ENCODE peak calls at places on chromosomes 12 and 14, in eight cellular contexts. U is HCT116, Q is heart left ventricle, R is right lobe of liver, Y is gastrocnemius medialis, F is stomach, X is K562, P is H1. W is an unnamed sample.

GRCh38 chr14:93788557-93789365 is 476 bp upstream of the PRIMA1 start:
- DNase-seq in R (no peak), Q (peak; percentile 43), Y (no peak), U (no peak), X (no peak), F (peak; percentile 58), P (peak; percentile 74), W (no peak)

GRCh38 chr14:77120771-77121743 is 20.5 kb downstream of the ZDHHC22 start:
- DNase-seq in Y (no peak), F (peak; percentile 53), R (peak; percentile 11), U (no peak), P (no peak), Q (no peak), X (no peak), W (no peak)

GRCh38 chr14:101225729-101226152 is 322.2 kb upstream of the RTL1 start:
- DNase-seq in Q (no peak), F (no peak), X (peak; percentile 18), U (no peak), R (no peak), Y (no peak), P (peak; percentile 42), W (no peak)

GRCh38 chr12:169528-170360 is 44.2 kb downstream of the SLC6A12 start:
- DNase-seq in U (no peak), Y (no peak), P (no peak), Q (no peak), R (no peak), F (no peak), X (peak; percentile 28), W (no peak)

GRCh38 chr14:94946244-94946643 is 176.3 kb upstream of the GSC start:
- DNase-seq in P (no peak), U (no peak), X (no peak), Y (no peak), F (no peak), Q (no peak), R (no peak), W (no peak)

GRCh38 chr14:66662374-66662773 is 154.4 kb downstream of the GPHN start:
- DNase-seq in P (no peak), R (no peak), F (no peak), X (no peak), Y (no peak), U (no peak), Q (no peak), W (no peak)

GRCh38 chr12:6608592-6609311 is 1.6 kb upstream of the CHD4 start:
- DNase-seq in P (no peak), Y (no peak), F (no peak), U (no peak), X (no peak), R (no peak), Q (no peak), W (no peak)

GRCh38 chr14:29643415-29644206 is 284.0 kb downstream of the PRKD1 start:
- DNase-seq in U (no peak), X (no peak), P (no peak), F (no peak), Y (no peak), R (no peak), Q (no peak), W (no peak)

GRCh38 chr12:21697829-21698630 is 40.4 kb upstream of the LDHB start:
- DNase-seq in X (peak; percentile 6), P (no peak), Q (no peak), R (no peak), Y (no peak), F (no peak), U (peak; percentile 31), W (no peak)

GRCh38 chr14:72801841-72802587 is 91.9 kb downstream of the DPF3 start:
- DNase-seq in P (no peak), R (no peak), Q (no peak), Y (peak; percentile 34), F (no peak), X (no peak), U (no peak), W (no peak)

GRCh38 chr12:90407841-90408240 is 547.1 kb downstream of the CCER1 start:
- DNase-seq in X (no peak), P (no peak), Y (no peak), U (peak; percentile 1), F (no peak), R (no peak), Q (no peak), W (no peak)

GRCh38 chr14:87133073-87133815 is 859.7 kb downstream of the GALC start:
- DNase-seq in X (no peak), R (no peak), Y (peak; percentile 35), P (no peak), Q (peak; percentile 42), U (no peak), F (no peak), W (no peak)

GRCh38 chr14:93712838-93713724 is 75.2 kb downstream of the PRIMA1 start:
- DNase-seq in U (no peak), R (no peak), Q (no peak), F (no peak), X (no peak), Y (no peak), P (peak; percentile 41), W (no peak)

GRCh38 chr14:90677484-90678045 is 138.7 kb downstream of the TTC7B start:
- DNase-seq in R (no peak), P (no peak), Y (no peak), Q (no peak), X (no peak), F (no peak), U (no peak), W (no peak)

GRCh38 chr12:127233016-127233415 is 1034.0 kb upstream of the TMEM132C start:
- DNase-seq in F (no peak), Q (no peak), X (no peak), U (no peak), R (no peak), Y (no peak), P (no peak), W (no peak)

GRCh38 chr14:39988939-39989338 is 556.7 kb upstream of the FBXO33 start:
- DNase-seq in Y (no peak), U (peak; percentile 43), P (no peak), R (no peak), Q (no peak), F (no peak), X (no peak), W (no peak)

GRCh38 chr14:69666112-69666511 is 54.7 kb downstream of the SUSD6 start:
- DNase-seq in X (no peak), Q (no peak), U (no peak), R (no peak), F (no peak), P (no peak), Y (no peak), W (no peak)

GRCh38 chr12:110345176-110345651 is 58.3 kb downstream of the ANAPC7 start:
- DNase-seq in P (no peak), Y (no peak), F (no peak), Q (no peak), U (no peak), X (no peak), R (no peak), W (peak; percentile 17)

GRCh38 chr12:62006076-62006732 is 254.0 kb upstream of the USP15 start:
- DNase-seq in R (no peak), U (peak; percentile 45), F (no peak), Y (no peak), Q (no peak), P (no peak), X (peak; percentile 36), W (no peak)

GRCh38 chr12:105024926-105025325 is 38.8 kb downstream of the NOPCHAP1 start:
- DNase-seq in F (no peak), X (no peak), U (no peak), P (no peak), Y (no peak), R (no peak), Q (no peak), W (no peak)

DNA sequence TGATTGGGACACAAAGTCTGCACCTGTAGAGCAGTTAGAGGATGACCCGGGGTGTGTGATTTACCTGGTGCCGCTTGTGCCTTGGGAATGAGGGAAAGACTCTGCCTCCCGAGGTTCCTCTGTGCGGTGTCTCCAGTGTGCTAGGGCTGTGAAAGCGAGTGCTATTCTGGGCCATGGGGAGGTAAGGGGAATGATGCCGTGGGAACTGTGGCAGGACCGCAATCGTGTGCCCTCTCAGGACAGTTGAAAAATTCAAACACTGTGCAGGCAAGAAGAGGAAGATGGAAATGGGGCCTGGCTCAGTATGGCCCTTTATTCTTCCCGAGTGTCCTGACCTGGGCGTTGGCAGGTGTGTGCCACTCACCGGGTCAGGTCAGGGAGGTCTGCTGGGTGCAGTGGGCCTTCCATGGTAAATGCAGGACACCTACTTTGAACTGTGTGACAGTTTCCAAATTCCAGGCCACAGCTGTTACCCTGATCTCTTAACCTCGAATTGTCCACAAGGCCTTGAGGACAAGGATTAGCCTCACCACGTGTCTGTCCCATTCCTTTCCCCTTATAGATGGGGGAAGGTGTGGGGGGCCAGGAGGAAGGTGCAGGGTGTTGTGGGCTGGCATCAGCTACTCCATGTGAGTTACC is 1.4 kb downstream of the SIVA1 start:
- DNase-seq in X (no peak), U (no peak), F (no peak), Y (no peak), P (no peak), R (no peak), Q (no peak), W (no peak)
- TF ChIP-seq POLR2A in X (no peak), U (no peak), F (no peak), Y (no peak), P (no peak), R (no peak), Q (no peak), W (no peak)

GRCh38 chr14:37013116-37013515 is 159.3 kb downstream of the SLC25A21 start:
- DNase-seq in Q (no peak), Y (no peak), F (no peak), R (no peak), X (no peak), U (no peak), P (no peak), W (no peak)
- H3K27me3 ChIP-seq in Q (no peaks in the 10 kb centered on the region), Y (no peaks in the 10 kb centered on the region), F (no peaks in the 10 kb centered on the region), R (no peaks in the 10 kb centered on the region), X (no peaks in the 10 kb centered on the region), U (peaks cover 4% of the 10 kb centered on the region), P (no peaks in the 10 kb centered on the region), W (no peaks in the 10 kb centered on the region)

GRCh38 chr12:92136883-92137582 is 8.6 kb downstream of the BTG1 start:
- DNase-seq in F (no peak), P (no peak), U (peak; percentile 49), Q (no peak), Y (no peak), R (no peak), X (no peak), W (no peak)
- TF ChIP-seq POLR2A in F (no peak), P (no peak), U (no peak), Q (no peak), Y (no peak), R (peak; percentile 29), X (no peak), W (no peak)

GRCh38 chr12:68798880-68799229 is 9.1 kb upstream of the MDM2 start:
- DNase-seq in R (no peak), F (no peak), Q (no peak), Y (no peak), X (no peak), U (no peak), P (no peak), W (no peak)

GRCh38 chr12:68793975-68794652 is 13.9 kb upstream of the MDM2 start:
- DNase-seq in R (peak; percentile 23), X (no peak), U (no peak), F (no peak), Q (no peak), P (no peak), Y (no peak), W (no peak)

GRCh38 chr12:68793436-68793835 is 14.5 kb upstream of the MDM2 start:
- DNase-seq in F (no peak), R (peak; percentile 20), P (no peak), Y (no peak), U (no peak), X (no peak), Q (no peak), W (no peak)

GRCh38 chr12:68794653-68795253 is 13.2 kb upstream of the MDM2 start:
- DNase-seq in U (no peak), X (no peak), Y (no peak), Q (no peak), F (no peak), R (no peak), P (no peak), W (no peak)

GRCh38 chr12:68796399-68796798 is 11.6 kb upstream of the MDM2 start:
- DNase-seq in F (no peak), R (no peak), Y (no peak), U (no peak), P (no peak), X (no peak), Q (no peak), W (no peak)
- H3K27me3 ChIP-seq in F (no peaks in the 10 kb centered on the region), R (no peaks in the 10 kb centered on the region), Y (no peaks in the 10 kb centered on the region), U (no peaks in the 10 kb centered on the region), P (no peaks in the 10 kb centered on the region), X (no peaks in the 10 kb centered on the region), Q (no peaks in the 10 kb centered on the region), W (no peaks in the 10 kb centered on the region)